ENCODE peak calls at places on chromosomes 12 and 14, in ten cellular contexts. One of them, this sample, is unnamed.

GRCh38 chr12:50637870-50638481 is 125.9 kb upstream of the ATF1 start:
- DNase-seq in activated naive CD4-positive, alpha-beta T cell: no peak
- DNase-seq in heart left ventricle: no peak
- DNase-seq in ureter: no peak
- DNase-seq in C1 segment of cervical spinal cord: no peak
- DNase-seq in effector memory CD4-positive, alpha-beta T cell: no peak
- DNase-seq in Caki2: peak; percentile 51
- DNase-seq in NCI-H1105: peak; percentile 5
- DNase-seq in Daoy: no peak
- DNase-seq in NCI-H1048: no peak
- DNase-seq in this sample: no peak

GRCh38 chr12:59699408-59700144 is 103.7 kb downstream of the SLC16A7 start:
- DNase-seq in activated naive CD4-positive, alpha-beta T cell: no peak
- DNase-seq in heart left ventricle: no peak
- DNase-seq in ureter: no peak
- DNase-seq in C1 segment of cervical spinal cord: no peak
- DNase-seq in effector memory CD4-positive, alpha-beta T cell: no peak
- DNase-seq in Caki2: no peak
- DNase-seq in NCI-H1105: no peak
- DNase-seq in Daoy: no peak
- DNase-seq in NCI-H1048: no peak
- DNase-seq in this sample: no peak

GRCh38 chr12:132366341-132366861 is 37.0 kb upstream of the GALNT9 start:
- DNase-seq in activated naive CD4-positive, alpha-beta T cell: no peak
- DNase-seq in heart left ventricle: no peak
- DNase-seq in ureter: no peak
- DNase-seq in C1 segment of cervical spinal cord: no peak
- DNase-seq in effector memory CD4-positive, alpha-beta T cell: no peak
- DNase-seq in Caki2: no peak
- DNase-seq in NCI-H1105: no peak
- DNase-seq in Daoy: no peak
- DNase-seq in NCI-H1048: no peak
- DNase-seq in this sample: no peak

GRCh38 chr14:101101456-101102056 is 198.0 kb upstream of the RTL1 start:
- DNase-seq in activated naive CD4-positive, alpha-beta T cell: no peak
- DNase-seq in heart left ventricle: no peak
- DNase-seq in ureter: no peak
- DNase-seq in C1 segment of cervical spinal cord: no peak
- DNase-seq in effector memory CD4-positive, alpha-beta T cell: no peak
- DNase-seq in Caki2: peak; percentile 29
- DNase-seq in NCI-H1105: peak; percentile 3
- DNase-seq in Daoy: peak; percentile 7
- DNase-seq in NCI-H1048: no peak
- DNase-seq in this sample: no peak

GRCh38 chr12:12432373-12432772 is 75.5 kb downstream of the BORCS5 start:
- DNase-seq in activated naive CD4-positive, alpha-beta T cell: no peak
- DNase-seq in heart left ventricle: no peak
- DNase-seq in ureter: no peak
- DNase-seq in C1 segment of cervical spinal cord: no peak
- DNase-seq in effector memory CD4-positive, alpha-beta T cell: no peak
- DNase-seq in Caki2: no peak
- DNase-seq in NCI-H1105: peak; percentile 68
- DNase-seq in Daoy: no peak
- DNase-seq in NCI-H1048: no peak
- DNase-seq in this sample: no peak

GRCh38 chr12:123111498-123112165 is 39.3 kb downstream of the PITPNM2 start:
- DNase-seq in activated naive CD4-positive, alpha-beta T cell: no peak
- DNase-seq in heart left ventricle: no peak
- DNase-seq in ureter: no peak
- DNase-seq in C1 segment of cervical spinal cord: no peak
- DNase-seq in effector memory CD4-positive, alpha-beta T cell: no peak
- DNase-seq in Caki2: no peak
- DNase-seq in NCI-H1105: no peak
- DNase-seq in Daoy: peak; percentile 57
- DNase-seq in NCI-H1048: no peak
- DNase-seq in this sample: no peak

GRCh38 chr14:100234511-100234910 is 4.4 kb upstream of the YY1 start:
- DNase-seq in activated naive CD4-positive, alpha-beta T cell: no peak
- DNase-seq in heart left ventricle: no peak
- DNase-seq in ureter: no peak
- DNase-seq in C1 segment of cervical spinal cord: no peak
- DNase-seq in effector memory CD4-positive, alpha-beta T cell: no peak
- DNase-seq in Caki2: no peak
- DNase-seq in NCI-H1105: no peak
- DNase-seq in Daoy: no peak
- DNase-seq in NCI-H1048: no peak
- DNase-seq in this sample: no peak

GRCh38 chr14:31930493-31931225 is 146.4 kb upstream of the ARHGAP5 start:
- DNase-seq in activated naive CD4-positive, alpha-beta T cell: no peak
- DNase-seq in heart left ventricle: no peak
- DNase-seq in ureter: no peak
- DNase-seq in C1 segment of cervical spinal cord: no peak
- DNase-seq in effector memory CD4-positive, alpha-beta T cell: no peak
- DNase-seq in Caki2: peak; percentile 73
- DNase-seq in NCI-H1105: no peak
- DNase-seq in Daoy: peak; percentile 60
- DNase-seq in NCI-H1048: no peak
- DNase-seq in this sample: no peak

GRCh38 chr14:71556730-71557129 is 375.5 kb upstream of the RGS6 start:
- DNase-seq in activated naive CD4-positive, alpha-beta T cell: no peak
- DNase-seq in heart left ventricle: no peak
- DNase-seq in ureter: no peak
- DNase-seq in C1 segment of cervical spinal cord: no peak
- DNase-seq in effector memory CD4-positive, alpha-beta T cell: no peak
- DNase-seq in Caki2: no peak
- DNase-seq in NCI-H1105: no peak
- DNase-seq in Daoy: no peak
- DNase-seq in NCI-H1048: no peak
- DNase-seq in this sample: no peak

GRCh38 chr12:110281549-110282342 is 699 bp downstream of the ATP2A2 start:
- DNase-seq in activated naive CD4-positive, alpha-beta T cell: peak; percentile 40
- DNase-seq in heart left ventricle: peak; percentile 56
- DNase-seq in ureter: peak; percentile 56
- DNase-seq in C1 segment of cervical spinal cord: no peak
- DNase-seq in effector memory CD4-positive, alpha-beta T cell: peak; percentile 5
- DNase-seq in Caki2: peak; percentile 59
- DNase-seq in NCI-H1105: peak; percentile 41
- DNase-seq in Daoy: peak; percentile 73
- DNase-seq in NCI-H1048: no peak
- DNase-seq in this sample: no peak

GRCh38 chr12:108643941-108644742 is 10.4 kb upstream of the SELPLG start:
- DNase-seq in activated naive CD4-positive, alpha-beta T cell: no peak
- DNase-seq in heart left ventricle: no peak
- DNase-seq in ureter: no peak
- DNase-seq in C1 segment of cervical spinal cord: no peak
- DNase-seq in effector memory CD4-positive, alpha-beta T cell: no peak
- DNase-seq in Caki2: peak; percentile 67
- DNase-seq in NCI-H1105: no peak
- DNase-seq in Daoy: peak; percentile 69
- DNase-seq in NCI-H1048: no peak
- DNase-seq in this sample: no peak

GRCh38 chr14:30005114-30005698 is 77.6 kb upstream of the PRKD1 start:
- DNase-seq in activated naive CD4-positive, alpha-beta T cell: no peak
- DNase-seq in heart left ventricle: no peak
- DNase-seq in ureter: no peak
- DNase-seq in C1 segment of cervical spinal cord: no peak
- DNase-seq in effector memory CD4-positive, alpha-beta T cell: no peak
- DNase-seq in Caki2: peak; percentile 35
- DNase-seq in NCI-H1105: peak; percentile 22
- DNase-seq in Daoy: peak; percentile 44
- DNase-seq in NCI-H1048: no peak
- DNase-seq in this sample: peak; percentile 18

GRCh38 chr12:4172999-4173398 is 100.6 kb upstream of the CCND2 start:
- DNase-seq in activated naive CD4-positive, alpha-beta T cell: no peak
- DNase-seq in heart left ventricle: no peak
- DNase-seq in ureter: no peak
- DNase-seq in C1 segment of cervical spinal cord: no peak
- DNase-seq in effector memory CD4-positive, alpha-beta T cell: no peak
- DNase-seq in Caki2: no peak
- DNase-seq in NCI-H1105: no peak
- DNase-seq in Daoy: peak; percentile 65
- DNase-seq in NCI-H1048: no peak
- DNase-seq in this sample: no peak

GRCh38 chr14:60515696-60516284 is 6.8 kb downstream of the SIX6 start:
- DNase-seq in activated naive CD4-positive, alpha-beta T cell: no peak
- DNase-seq in heart left ventricle: no peak
- DNase-seq in ureter: no peak
- DNase-seq in C1 segment of cervical spinal cord: no peak
- DNase-seq in effector memory CD4-positive, alpha-beta T cell: no peak
- DNase-seq in Caki2: no peak
- DNase-seq in NCI-H1105: no peak
- DNase-seq in Daoy: no peak
- DNase-seq in NCI-H1048: no peak
- DNase-seq in this sample: no peak

GRCh38 chr12:132554857-132555630 is 55.3 kb downstream of the LRCOL1 start:
- DNase-seq in activated naive CD4-positive, alpha-beta T cell: no peak
- DNase-seq in heart left ventricle: no peak
- DNase-seq in ureter: no peak
- DNase-seq in C1 segment of cervical spinal cord: no peak
- DNase-seq in effector memory CD4-positive, alpha-beta T cell: no peak
- DNase-seq in Caki2: no peak
- DNase-seq in NCI-H1105: no peak
- DNase-seq in Daoy: peak; percentile 22
- DNase-seq in NCI-H1048: no peak
- DNase-seq in this sample: no peak

GRCh38 chr14:54564799-54565235 is 2.1 kb upstream of the SAMD4A start:
- DNase-seq in activated naive CD4-positive, alpha-beta T cell: no peak
- DNase-seq in heart left ventricle: no peak
- DNase-seq in ureter: peak; percentile 74
- DNase-seq in C1 segment of cervical spinal cord: no peak
- DNase-seq in effector memory CD4-positive, alpha-beta T cell: no peak
- DNase-seq in Caki2: no peak
- DNase-seq in NCI-H1105: no peak
- DNase-seq in Daoy: peak; percentile 68
- DNase-seq in NCI-H1048: no peak
- DNase-seq in this sample: no peak

GRCh38 chr12:47346251-47347019 is 266.7 kb upstream of the AMIGO2 start:
- DNase-seq in activated naive CD4-positive, alpha-beta T cell: no peak
- DNase-seq in heart left ventricle: no peak
- DNase-seq in ureter: no peak
- DNase-seq in C1 segment of cervical spinal cord: no peak
- DNase-seq in effector memory CD4-positive, alpha-beta T cell: no peak
- DNase-seq in Caki2: no peak
- DNase-seq in NCI-H1105: no peak
- DNase-seq in Daoy: no peak
- DNase-seq in NCI-H1048: no peak
- DNase-seq in this sample: no peak

GRCh38 chr12:108801736-108802665 is 55.4 kb downstream of the SSH1 start:
- DNase-seq in activated naive CD4-positive, alpha-beta T cell: no peak
- DNase-seq in heart left ventricle: no peak
- DNase-seq in ureter: no peak
- DNase-seq in C1 segment of cervical spinal cord: no peak
- DNase-seq in effector memory CD4-positive, alpha-beta T cell: no peak
- DNase-seq in Caki2: peak; percentile 68
- DNase-seq in NCI-H1105: no peak
- DNase-seq in Daoy: peak; percentile 66
- DNase-seq in NCI-H1048: no peak
- DNase-seq in this sample: peak; percentile 93

GRCh38 chr12:9947674-9948073 is 15.5 kb upstream of the CLEC2A start:
- DNase-seq in activated naive CD4-positive, alpha-beta T cell: no peak
- DNase-seq in heart left ventricle: no peak
- DNase-seq in ureter: no peak
- DNase-seq in C1 segment of cervical spinal cord: no peak
- DNase-seq in effector memory CD4-positive, alpha-beta T cell: no peak
- DNase-seq in Caki2: no peak
- DNase-seq in NCI-H1105: no peak
- DNase-seq in Daoy: no peak
- DNase-seq in NCI-H1048: no peak
- DNase-seq in this sample: no peak

GRCh38 chr12:9002335-9002734 is 13.0 kb downstream of the KLRG1 start:
- DNase-seq in activated naive CD4-positive, alpha-beta T cell: no peak
- DNase-seq in heart left ventricle: no peak
- DNase-seq in ureter: no peak
- DNase-seq in C1 segment of cervical spinal cord: no peak
- DNase-seq in effector memory CD4-positive, alpha-beta T cell: no peak
- DNase-seq in Caki2: no peak
- DNase-seq in NCI-H1105: no peak
- DNase-seq in Daoy: no peak
- DNase-seq in NCI-H1048: no peak
- DNase-seq in this sample: no peak

GRCh38 chr12:4037747-4038312 is 164.6 kb upstream of the PARP11 start:
- DNase-seq in activated naive CD4-positive, alpha-beta T cell: no peak
- DNase-seq in heart left ventricle: peak; percentile 34
- DNase-seq in ureter: no peak
- DNase-seq in C1 segment of cervical spinal cord: no peak
- DNase-seq in effector memory CD4-positive, alpha-beta T cell: no peak
- DNase-seq in Caki2: peak; percentile 33
- DNase-seq in NCI-H1105: peak; percentile 11
- DNase-seq in Daoy: peak; percentile 25
- DNase-seq in NCI-H1048: no peak
- DNase-seq in this sample: no peak

GRCh38 chr12:106480259-106480658 is 102.5 kb upstream of the RFX4 start:
- DNase-seq in activated naive CD4-positive, alpha-beta T cell: no peak
- DNase-seq in heart left ventricle: no peak
- DNase-seq in ureter: no peak
- DNase-seq in C1 segment of cervical spinal cord: no peak
- DNase-seq in effector memory CD4-positive, alpha-beta T cell: no peak
- DNase-seq in Caki2: no peak
- DNase-seq in NCI-H1105: no peak
- DNase-seq in Daoy: no peak
- DNase-seq in NCI-H1048: no peak
- DNase-seq in this sample: no peak

GRCh38 chr12:96578526-96579125 is 89.2 kb downstream of the CFAP54 start:
- DNase-seq in activated naive CD4-positive, alpha-beta T cell: no peak
- DNase-seq in heart left ventricle: no peak
- DNase-seq in ureter: no peak
- DNase-seq in C1 segment of cervical spinal cord: no peak
- DNase-seq in effector memory CD4-positive, alpha-beta T cell: no peak
- DNase-seq in Caki2: peak; percentile 14
- DNase-seq in NCI-H1105: peak; percentile 65
- DNase-seq in Daoy: peak; percentile 48
- DNase-seq in NCI-H1048: peak; percentile 68
- DNase-seq in this sample: peak; percentile 25

GRCh38 chr12:3303410-3304136 is 187.4 kb upstream of the PRMT8 start:
- DNase-seq in activated naive CD4-positive, alpha-beta T cell: no peak
- DNase-seq in heart left ventricle: no peak
- DNase-seq in ureter: no peak
- DNase-seq in C1 segment of cervical spinal cord: no peak
- DNase-seq in effector memory CD4-positive, alpha-beta T cell: no peak
- DNase-seq in Caki2: peak; percentile 19
- DNase-seq in NCI-H1105: no peak
- DNase-seq in Daoy: peak; percentile 47
- DNase-seq in NCI-H1048: no peak
- DNase-seq in this sample: peak; percentile 85

GRCh38 chr12:116595186-116595585 is 36.0 kb downstream of the MAP1LC3B2 start:
- DNase-seq in activated naive CD4-positive, alpha-beta T cell: no peak
- DNase-seq in heart left ventricle: no peak
- DNase-seq in ureter: no peak
- DNase-seq in C1 segment of cervical spinal cord: no peak
- DNase-seq in effector memory CD4-positive, alpha-beta T cell: no peak
- DNase-seq in Caki2: no peak
- DNase-seq in NCI-H1105: no peak
- DNase-seq in Daoy: no peak
- DNase-seq in NCI-H1048: no peak
- DNase-seq in this sample: no peak

GRCh38 chr14:91714805-91715204 is 17.1 kb downstream of the CATSPERB start:
- DNase-seq in activated naive CD4-positive, alpha-beta T cell: peak; percentile 20
- DNase-seq in heart left ventricle: no peak
- DNase-seq in ureter: no peak
- DNase-seq in C1 segment of cervical spinal cord: no peak
- DNase-seq in effector memory CD4-positive, alpha-beta T cell: no peak
- DNase-seq in Caki2: no peak
- DNase-seq in NCI-H1105: no peak
- DNase-seq in Daoy: no peak
- DNase-seq in NCI-H1048: no peak
- DNase-seq in this sample: no peak

GRCh38 chr12:112964067-112964670 is 14.2 kb upstream of the OAS2 start:
- DNase-seq in activated naive CD4-positive, alpha-beta T cell: no peak
- DNase-seq in heart left ventricle: no peak
- DNase-seq in ureter: no peak
- DNase-seq in C1 segment of cervical spinal cord: no peak
- DNase-seq in effector memory CD4-positive, alpha-beta T cell: no peak
- DNase-seq in Caki2: no peak
- DNase-seq in NCI-H1105: no peak
- DNase-seq in Daoy: no peak
- DNase-seq in NCI-H1048: no peak
- DNase-seq in this sample: no peak

GRCh38 chr14:68232643-68233055 is 413.1 kb downstream of the RAD51B start:
- DNase-seq in activated naive CD4-positive, alpha-beta T cell: no peak
- DNase-seq in heart left ventricle: peak; percentile 65
- DNase-seq in ureter: peak; percentile 70
- DNase-seq in C1 segment of cervical spinal cord: no peak
- DNase-seq in effector memory CD4-positive, alpha-beta T cell: no peak
- DNase-seq in Caki2: peak; percentile 97
- DNase-seq in NCI-H1105: no peak
- DNase-seq in Daoy: peak; percentile 98
- DNase-seq in NCI-H1048: no peak
- DNase-seq in this sample: no peak